ENCODE peak calls at places on chromosomes 13 and 19, in eight cellular contexts. S is cardiac fibroblast, Y is fibroblast of the aortic adventitia, K is C1 segment of cervical spinal cord, C is anterior cingulate cortex, M is uterus, E is lower lobe of right lung, B is T-cell. P is an unnamed sample.

GRCh38 chr19:33698576-33699435 is 77.1 kb downstream of the CHST8 start:
- DNase-seq in S (no peak), M (no peak), B (no peak), E (no peak), Y (no peak), C (no peak), K (no peak), P (no peak)

GRCh38 chr19:8654591-8655339 is 24.3 kb downstream of the NFILZ start:
- DNase-seq in C (peak), M (peak), Y (peak), S (peak), B (peak), E (peak), K (no peak), P (no peak)

GRCh38 chr13:23020246-23020843 is 160.4 kb upstream of the SGCG start:
- DNase-seq in E (no peak), M (peak), S (peak), B (peak), Y (peak), C (peak), K (no peak), P (no peak)

GRCh38 chr19:615619-616018 is 17.7 kb downstream of the POLRMT start:
- DNase-seq in B (no peak), C (no peak), Y (no peak), S (no peak), M (no peak), E (no peak), K (no peak), P (no peak)

GRCh38 chr13:67464154-67464553 is 234.0 kb upstream of the PCDH9 start:
- DNase-seq in E (no peak), B (no peak), M (no peak), S (no peak), Y (no peak), C (no peak), K (no peak), P (no peak)

GRCh38 chr19:5697022-5697889 is 7.2 kb downstream of the RPL36 start:
- DNase-seq in K (no peak), Y (no peak), B (no peak), M (no peak), C (no peak), E (no peak), S (no peak), P (no peak)

GRCh38 chr13:27961227-27962085 is 7.7 kb downstream of the CDX2 start:
- DNase-seq in E (no peak), S (no peak), Y (no peak), K (no peak), C (no peak), M (no peak), B (no peak), P (no peak)

GRCh38 chr13:42007844-42008243 is 40.6 kb upstream of the DGKH start:
- DNase-seq in M (no peak), C (no peak), K (no peak), B (no peak), E (no peak), Y (peak), S (peak), P (no peak)

GRCh38 chr19:8094336-8094735 is 41.8 kb downstream of the CCL25 start:
- DNase-seq in M (no peak), Y (no peak), S (no peak), E (peak), K (no peak), C (no peak), B (no peak), P (no peak)